ENCODE peak calls at places on chromosomes 11 and 22, in five cellular contexts. F is endodermal cell, H is cardiac fibroblast, B is uterus, E is adrenal gland. Y is an unnamed sample.

GRCh38 chr11:61834278-61835004 is 6.3 kb downstream of the FADS2 start:
- DNase-seq in B (peak), H (peak), E (peak), F (peak), Y (peak)

GRCh38 chr22:44196731-44197131 is 16.0 kb downstream of the PARVG start:
- DNase-seq in F (no peak), E (no peak), H (no peak), B (no peak), Y (no peak)

GRCh38 chr22:46064966-46065666 is 85.2 kb upstream of the PPARA start:
- DNase-seq in H (no peak), B (peak), E (no peak), F (peak), Y (peak)

GRCh38 chr22:40176921-40177737 is 596 bp upstream of the TNRC6B start:
- DNase-seq in H (peak), B (peak), F (peak), E (peak), Y (peak)

GRCh38 chr22:36764641-36765040 is 11.3 kb downstream of the IFT27 start:
- DNase-seq in F (peak), E (no peak), B (no peak), H (no peak), Y (no peak)

GRCh38 chr11:123020968-123021367 is 39.3 kb upstream of the BSX start:
- DNase-seq in H (peak), E (no peak), B (no peak), F (peak), Y (peak)

GRCh38 chr11:16956538-16957153 is 57.6 kb downstream of the PLEKHA7 start:
- DNase-seq in F (peak), H (no peak), E (no peak), B (no peak), Y (no peak)

GRCh38 chr11:440065-441042 is 1.5 kb downstream of the ANO9 start:
- DNase-seq in B (no peak), E (no peak), F (no peak), H (peak), Y (peak)

GRCh38 chr11:67117667-67118058 is 1.4 kb upstream of the KDM2A start:
- DNase-seq in F (peak), B (peak), E (peak), H (peak), Y (peak)

GRCh38 chr11:94948070-94948617 is 25.2 kb downstream of the CWC15 start:
- DNase-seq in E (no peak), H (peak), B (no peak), F (no peak), Y (peak)

GRCh38 chr22:44497218-44497903 is 672 bp downstream of the RTL6 start:
- DNase-seq in H (peak), B (no peak), E (peak), F (no peak), Y (peak)

GRCh38 chr22:45740236-45740635 is 68.6 kb downstream of the ATXN10 start:
- DNase-seq in F (no peak), B (no peak), E (no peak), H (no peak), Y (no peak)

GRCh38 chr11:346529-346928 is 22.8 kb upstream of the B4GALNT4 start:
- DNase-seq in H (no peak), B (no peak), F (no peak), E (no peak), Y (no peak)

GRCh38 chr11:7911011-7911410 is 20.1 kb downstream of the OR10A6 start:
- DNase-seq in H (no peak), E (no peak), F (no peak), B (no peak), Y (no peak)

GRCh38 chr11:114079406-114080072 is 20.0 kb downstream of the ZBTB16 start:
- DNase-seq in F (no peak), H (peak), E (no peak), B (peak), Y (peak)

GRCh38 chr22:23204125-23204488 is 23.8 kb downstream of the BCR start:
- DNase-seq in H (no peak), B (no peak), E (no peak), F (no peak), Y (no peak)

GRCh38 chr11:120817131-120817530 is 206.8 kb upstream of the TBCEL start:
- DNase-seq in H (no peak), E (no peak), B (no peak), F (no peak), Y (no peak)

DNA sequence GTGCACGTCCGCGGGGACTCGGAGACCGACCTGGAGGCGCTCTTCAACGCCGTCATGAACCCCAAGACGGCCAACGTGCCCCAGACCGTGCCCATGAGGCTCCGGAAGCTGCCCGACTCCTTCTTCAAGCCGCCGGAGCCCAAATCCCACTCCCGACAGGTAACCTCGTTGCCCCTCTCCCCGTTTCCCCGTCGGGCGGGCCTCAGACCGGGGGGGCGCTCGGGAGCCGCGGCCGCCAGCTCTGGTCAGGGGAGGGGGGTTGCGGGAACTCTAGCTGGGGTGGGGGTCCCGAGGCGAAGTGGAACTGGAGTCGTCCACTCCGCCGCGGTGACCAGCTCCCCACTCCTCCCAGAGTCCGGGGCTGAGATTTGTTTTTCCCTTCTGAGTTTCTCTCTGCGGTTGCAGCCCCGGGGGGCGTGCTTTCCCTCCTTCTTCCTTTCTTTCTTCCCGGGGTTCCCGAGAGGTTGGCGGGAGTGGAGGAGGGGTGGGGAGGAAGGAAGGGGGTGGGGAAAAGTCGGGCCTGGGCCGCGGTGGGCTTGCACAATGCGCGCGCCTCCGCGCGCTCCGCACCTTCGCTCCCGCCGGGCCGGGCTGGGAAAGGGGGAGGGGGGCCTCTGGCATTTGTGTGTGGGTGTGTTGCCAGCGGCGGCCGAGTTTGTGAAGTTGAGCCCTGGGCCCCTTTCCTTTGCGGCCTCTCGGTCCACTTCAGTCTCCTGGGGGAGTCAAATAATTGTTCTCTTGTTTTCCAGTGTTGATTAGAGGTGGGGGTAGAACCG is 952 bp downstream of the YAP1 start:
- DNase-seq in H (peak), E (peak), B (peak), F (peak), Y (peak)
- TF ChIP-seq CTCF in H (peak), E (no peak), B (peak), F (no peak), Y (peak)

GRCh38 chr22:35631597-35631996 is 14.5 kb upstream of the MB start:
- DNase-seq in B (no peak), H (peak), E (no peak), F (peak), Y (peak)
- TF ChIP-seq CTCF in B (peak), H (peak), E (peak), F (peak), Y (peak)

GRCh38 chr11:112581747-112582146 is 321.1 kb upstream of the PLET1 start:
- DNase-seq in F (no peak), E (no peak), B (no peak), H (no peak), Y (no peak)

GRCh38 chr11:112583246-112583893 is 322.7 kb upstream of the PLET1 start:
- DNase-seq in H (no peak), E (no peak), F (no peak), B (no peak), Y (no peak)

GRCh38 chr11:112579282-112579681 is 318.6 kb upstream of the PLET1 start:
- DNase-seq in H (no peak), B (no peak), E (no peak), F (no peak), Y (no peak)

GRCh38 chr11:112582366-112582765 is 321.7 kb upstream of the PLET1 start:
- DNase-seq in F (no peak), H (no peak), B (no peak), E (no peak), Y (no peak)

DNA sequence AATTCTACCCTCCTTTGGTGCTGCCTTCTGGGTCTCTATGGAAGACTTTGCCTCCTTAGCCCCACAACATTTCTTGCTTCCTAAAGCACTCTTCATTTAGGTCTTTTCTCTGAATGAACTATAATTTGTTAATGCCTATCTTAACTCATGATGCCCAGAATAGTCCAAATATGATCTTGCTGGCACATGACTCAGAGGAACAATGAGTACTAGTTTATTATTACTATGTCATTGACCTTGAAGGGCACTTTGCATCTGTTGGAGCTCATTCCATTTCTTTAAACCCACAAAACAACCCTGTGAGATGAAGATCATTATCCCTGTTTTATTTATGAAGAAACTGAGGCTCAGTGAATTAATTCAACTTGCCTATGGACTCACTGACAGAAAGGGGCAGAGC is 320.2 kb upstream of the PLET1 start:
- DNase-seq in E (no peak), F (no peak), B (no peak), H (no peak), Y (no peak)
- TF ChIP-seq CTCF in E (no peak), F (no peak), B (no peak), H (no peak), Y (no peak)

GRCh38 chr11:45079943-45080719 is 66.3 kb upstream of the PRDM11 start:
- DNase-seq in E (no peak), H (no peak), B (no peak), F (no peak), Y (no peak)
- TF ChIP-seq CTCF in E (no peak), H (no peak), B (no peak), F (no peak), Y (no peak)

DNA sequence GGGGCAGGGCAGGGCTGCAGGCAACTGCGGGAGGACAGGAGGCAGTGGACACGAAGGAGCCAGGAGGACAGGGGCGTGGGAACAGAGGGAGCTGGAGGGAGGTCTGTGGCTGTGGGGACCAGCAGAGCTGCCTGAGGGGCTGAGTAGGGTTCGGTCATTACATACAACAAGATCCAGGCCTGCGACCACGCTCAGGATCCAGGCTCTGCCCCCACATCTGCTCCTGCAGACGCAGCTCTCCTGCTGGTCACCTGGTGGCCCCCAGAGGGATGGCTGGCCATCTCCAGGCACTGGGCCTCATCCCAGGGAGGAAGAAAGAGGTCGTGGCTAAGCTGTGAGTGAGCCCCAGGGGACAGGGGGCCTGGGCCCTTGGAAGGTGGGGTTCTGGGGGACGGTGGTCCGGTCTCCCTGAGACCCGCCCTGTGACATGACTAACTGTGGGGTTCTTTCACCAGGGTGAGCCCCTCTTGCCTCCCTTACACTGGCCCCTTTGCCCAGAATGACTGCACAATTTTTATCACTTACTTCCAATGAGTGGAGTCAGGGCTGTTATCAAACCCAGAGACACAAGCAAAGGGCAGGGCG is 6.8 kb upstream of the APOBEC3A start:
- DNase-seq in F (no peak), B (no peak), H (no peak), E (no peak), Y (no peak)
- TF ChIP-seq CTCF in F (peak), B (no peak), H (no peak), E (no peak), Y (no peak)

GRCh38 chr22:24265734-24266133 is 4.9 kb upstream of the SPECC1L start:
- DNase-seq in B (no peak), E (no peak), F (peak), H (no peak), Y (no peak)

GRCh38 chr22:24271406-24271760 is 752 bp downstream of the SPECC1L start:
- DNase-seq in B (peak), E (no peak), F (no peak), H (peak), Y (peak)

DNA sequence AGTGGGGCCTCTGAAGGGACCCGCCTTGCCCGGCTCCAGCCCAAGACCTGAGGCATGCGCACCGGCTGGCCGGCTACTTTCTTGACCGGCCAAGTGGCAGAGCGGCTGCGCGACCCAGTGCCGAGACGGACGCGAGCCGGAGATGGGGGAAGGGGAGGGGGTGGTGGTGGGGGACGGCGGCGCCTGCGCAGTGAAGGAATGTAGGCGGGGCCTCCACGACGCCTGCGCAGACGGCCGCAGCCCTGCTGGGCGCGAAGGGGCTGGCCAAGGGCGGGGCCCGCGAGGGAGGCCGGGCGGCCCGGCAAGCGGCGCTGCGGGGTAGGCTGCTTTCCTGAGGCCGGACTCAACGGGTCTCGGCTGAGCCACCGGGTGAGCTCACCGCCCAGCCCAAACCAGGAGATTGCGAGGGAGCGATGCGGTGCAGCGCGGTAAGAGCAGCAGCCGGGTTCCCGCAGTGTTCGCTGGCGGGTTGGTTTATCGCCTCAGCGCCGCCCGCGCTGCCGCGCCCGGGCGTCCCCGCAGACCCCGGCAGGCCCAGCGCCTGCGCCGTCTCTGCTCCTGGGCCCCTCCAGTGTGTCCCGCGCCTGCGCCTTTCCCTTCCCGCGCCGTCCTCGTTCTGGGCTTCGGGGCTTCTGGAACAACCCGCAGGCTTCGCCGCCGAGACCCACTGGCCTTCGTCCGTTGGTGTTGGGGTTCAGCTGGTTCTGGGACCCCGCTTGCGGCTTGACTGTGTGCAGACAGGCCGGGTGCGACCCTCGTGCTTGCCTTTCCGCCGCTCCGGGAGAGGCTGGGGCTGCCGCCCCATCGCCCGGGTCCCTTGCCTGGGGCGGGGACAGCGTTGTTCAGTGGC is at the start of gene SPECC1L:
- DNase-seq in F (peak), H (peak), E (peak), B (peak), Y (peak)
- TF ChIP-seq CTCF in F (peak), H (no peak), E (no peak), B (peak), Y (peak)

GRCh38 chr11:29256580-29256979 is 760.2 kb downstream of the KCNA4 start:
- DNase-seq in F (no peak), E (no peak), B (no peak), H (no peak), Y (no peak)

GRCh38 chr11:29258411-29258810 is 758.4 kb downstream of the KCNA4 start:
- DNase-seq in B (no peak), F (no peak), H (no peak), E (no peak), Y (no peak)

GRCh38 chr11:29263971-29264682 is 752.7 kb downstream of the KCNA4 start:
- DNase-seq in H (peak), B (no peak), E (no peak), F (no peak), Y (no peak)

GRCh38 chr11:29261831-29262230 is 755.0 kb downstream of the KCNA4 start:
- DNase-seq in E (no peak), F (no peak), H (no peak), B (no peak), Y (no peak)

DNA sequence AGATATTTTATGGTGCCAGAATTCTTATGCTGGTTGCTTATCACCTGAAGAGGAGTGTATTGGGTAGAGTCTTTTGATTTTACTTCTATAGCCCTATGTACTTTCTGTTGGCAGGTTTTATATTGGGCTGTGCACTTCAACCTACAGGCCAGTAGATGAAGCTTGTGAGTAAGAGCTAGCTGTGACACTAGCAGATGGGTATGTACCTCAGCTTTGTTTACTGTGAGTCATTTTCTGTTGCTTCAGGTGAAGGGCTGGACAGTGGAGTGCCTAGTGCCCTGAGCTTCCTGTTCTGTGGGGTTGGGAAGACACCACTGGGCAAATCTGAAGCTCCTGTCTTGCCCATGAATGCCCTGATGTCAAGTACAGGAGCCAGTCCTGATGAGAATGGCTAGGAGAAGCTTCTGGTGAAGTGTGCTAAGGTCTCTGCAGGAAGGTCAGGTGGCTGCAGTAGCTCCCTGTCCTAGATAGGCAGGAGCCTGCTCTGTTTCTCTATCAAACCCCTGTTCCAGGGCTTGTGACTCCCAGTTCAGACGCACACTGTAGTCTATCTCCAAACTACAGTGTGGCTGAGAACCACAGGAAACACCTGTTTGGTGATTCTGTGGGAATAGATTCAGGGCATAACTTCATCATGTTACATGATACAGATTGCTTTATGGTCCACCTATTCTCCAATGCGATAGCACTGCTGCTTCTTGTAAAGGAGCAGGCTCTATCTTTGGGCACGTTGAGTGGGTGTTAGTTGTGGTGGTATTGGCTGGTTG is 755.7 kb downstream of the KCNA4 start:
- DNase-seq in E (no peak), B (no peak), F (no peak), H (no peak), Y (no peak)
- TF ChIP-seq CTCF in E (no peak), B (no peak), F (peak), H (peak), Y (no peak)

GRCh38 chr11:30617762-30618161 is 31.6 kb upstream of the MPPED2 start:
- DNase-seq in B (no peak), F (no peak), H (no peak), E (no peak), Y (no peak)
- TF ChIP-seq CTCF in B (no peak), F (peak), H (no peak), E (no peak), Y (no peak)

DNA sequence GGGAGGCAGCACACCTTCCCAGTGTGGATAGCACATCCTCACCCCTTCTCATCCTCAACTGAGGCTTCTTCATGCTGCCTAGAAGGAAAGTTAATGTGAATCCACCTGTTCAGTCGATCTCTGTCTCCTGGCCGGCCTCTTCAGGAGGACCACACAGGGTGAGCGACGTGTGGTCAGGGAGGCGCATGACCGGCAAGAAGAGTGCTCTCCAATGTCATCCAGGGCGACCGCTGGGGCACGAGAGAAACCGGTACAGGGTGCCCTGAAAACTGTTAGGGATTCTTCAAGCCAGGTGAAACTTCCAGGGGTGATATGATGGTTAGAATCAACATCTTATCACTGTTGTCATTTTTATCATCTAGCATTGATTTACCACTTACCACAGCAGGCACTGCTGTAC is 43.0 kb downstream of the IGSF9B start:
- DNase-seq in B (no peak), E (no peak), H (no peak), F (no peak), Y (no peak)
- TF ChIP-seq CTCF in B (no peak), E (no peak), H (no peak), F (no peak), Y (no peak)